ENCODE peak calls at places on chromosomes 6 and 20, in nine cellular contexts. One of them, this sample, is unnamed.
A peak's percentile ranks its signal among the peaks of the same experiment; 100 is the strongest.

GRCh38 chr20:31278178-31278577 is 20.7 kb downstream of the DEFB115 start:
- DNase-seq in IMR-90: no peak
- DNase-seq in mammary epithelial cell: no peak
- DNase-seq in left lung: no peak
- DNase-seq in lung: no peak
- DNase-seq in right lobe of liver: no peak
- DNase-seq in heart right ventricle: no peak
- DNase-seq in CD8-positive, alpha-beta T cell: no peak
- DNase-seq in GM12878: no peak
- DNase-seq in this sample: no peak

GRCh38 chr20:37397076-37397953 is 51.4 kb downstream of the SRC start:
- DNase-seq in heart right ventricle: no peak
- DNase-seq in GM12878: no peak
- DNase-seq in IMR-90: no peak
- DNase-seq in right lobe of liver: peak; percentile 46
- DNase-seq in left lung: peak; percentile 64
- DNase-seq in CD8-positive, alpha-beta T cell: no peak
- DNase-seq in lung: no peak
- DNase-seq in mammary epithelial cell: peak; percentile 31
- DNase-seq in this sample: no peak

GRCh38 chr6:150016324-150017185 is 8.8 kb downstream of the RAET1L start:
- DNase-seq in GM12878: no peak
- DNase-seq in IMR-90: peak; percentile 61
- DNase-seq in CD8-positive, alpha-beta T cell: peak; percentile 58
- DNase-seq in lung: peak; percentile 53
- DNase-seq in heart right ventricle: peak; percentile 68
- DNase-seq in left lung: no peak
- DNase-seq in mammary epithelial cell: peak; percentile 56
- DNase-seq in right lobe of liver: peak; percentile 72
- DNase-seq in this sample: no peak

GRCh38 chr6:81838031-81838430 is 85.5 kb upstream of the TENT5A start:
- DNase-seq in mammary epithelial cell: no peak
- DNase-seq in GM12878: no peak
- DNase-seq in right lobe of liver: no peak
- DNase-seq in IMR-90: peak; percentile 61
- DNase-seq in left lung: no peak
- DNase-seq in CD8-positive, alpha-beta T cell: no peak
- DNase-seq in heart right ventricle: no peak
- DNase-seq in lung: no peak
- DNase-seq in this sample: peak; percentile 4

GRCh38 chr6:80235647-80236046 is 129.2 kb downstream of the BCKDHB start:
- DNase-seq in heart right ventricle: no peak
- DNase-seq in right lobe of liver: no peak
- DNase-seq in IMR-90: no peak
- DNase-seq in mammary epithelial cell: no peak
- DNase-seq in lung: no peak
- DNase-seq in CD8-positive, alpha-beta T cell: no peak
- DNase-seq in left lung: no peak
- DNase-seq in GM12878: no peak
- DNase-seq in this sample: no peak

GRCh38 chr20:25310268-25310920 is 62.5 kb downstream of the PYGB start:
- DNase-seq in IMR-90: peak; percentile 96
- DNase-seq in left lung: peak; percentile 78
- DNase-seq in heart right ventricle: no peak
- DNase-seq in CD8-positive, alpha-beta T cell: no peak
- DNase-seq in mammary epithelial cell: peak; percentile 83
- DNase-seq in right lobe of liver: peak; percentile 73
- DNase-seq in lung: peak; percentile 48
- DNase-seq in GM12878: peak; percentile 67
- DNase-seq in this sample: peak; percentile 94

GRCh38 chr20:35739294-35740163 is 2.5 kb downstream of the RBM39 start:
- DNase-seq in lung: no peak
- DNase-seq in GM12878: no peak
- DNase-seq in heart right ventricle: no peak
- DNase-seq in right lobe of liver: no peak
- DNase-seq in mammary epithelial cell: peak; percentile 56
- DNase-seq in IMR-90: peak; percentile 50
- DNase-seq in CD8-positive, alpha-beta T cell: no peak
- DNase-seq in left lung: no peak
- DNase-seq in this sample: no peak

GRCh38 chr20:44431502-44432234 is 44.0 kb upstream of the TTPAL start:
- DNase-seq in GM12878: no peak
- DNase-seq in left lung: no peak
- DNase-seq in mammary epithelial cell: no peak
- DNase-seq in heart right ventricle: no peak
- DNase-seq in CD8-positive, alpha-beta T cell: no peak
- DNase-seq in IMR-90: no peak
- DNase-seq in lung: no peak
- DNase-seq in right lobe of liver: peak; percentile 63
- DNase-seq in this sample: no peak

GRCh38 chr6:16564430-16564829 is 196.8 kb downstream of the ATXN1 start:
- DNase-seq in right lobe of liver: no peak
- DNase-seq in GM12878: no peak
- DNase-seq in mammary epithelial cell: no peak
- DNase-seq in IMR-90: peak; percentile 63
- DNase-seq in CD8-positive, alpha-beta T cell: no peak
- DNase-seq in left lung: no peak
- DNase-seq in heart right ventricle: no peak
- DNase-seq in lung: no peak
- DNase-seq in this sample: no peak

GRCh38 chr6:41072836-41073202 is at the start of gene NFYA:
- DNase-seq in lung: no peak
- DNase-seq in IMR-90: peak; percentile 99
- DNase-seq in mammary epithelial cell: no peak
- DNase-seq in left lung: peak; percentile 99
- DNase-seq in CD8-positive, alpha-beta T cell: peak; percentile 100
- DNase-seq in heart right ventricle: no peak
- DNase-seq in GM12878: no peak
- DNase-seq in right lobe of liver: no peak
- DNase-seq in this sample: peak; percentile 86

GRCh38 chr6:98574991-98575390 is 259.4 kb upstream of the POU3F2 start:
- DNase-seq in CD8-positive, alpha-beta T cell: no peak
- DNase-seq in heart right ventricle: no peak
- DNase-seq in mammary epithelial cell: no peak
- DNase-seq in right lobe of liver: no peak
- DNase-seq in IMR-90: no peak
- DNase-seq in GM12878: no peak
- DNase-seq in lung: no peak
- DNase-seq in left lung: no peak
- DNase-seq in this sample: no peak

GRCh38 chr6:3990692-3991491 is 88.0 kb downstream of the FAM217A start:
- DNase-seq in heart right ventricle: peak; percentile 91
- DNase-seq in mammary epithelial cell: peak; percentile 77
- DNase-seq in IMR-90: peak; percentile 88
- DNase-seq in GM12878: no peak
- DNase-seq in right lobe of liver: peak; percentile 84
- DNase-seq in CD8-positive, alpha-beta T cell: peak; percentile 75
- DNase-seq in left lung: peak; percentile 91
- DNase-seq in lung: peak; percentile 90
- DNase-seq in this sample: peak; percentile 61
- H3K4me3 ChIP-seq in heart right ventricle: no peak overlapping the region
- H3K4me3 ChIP-seq in mammary epithelial cell: peak overlapping the region; percentile 42
- H3K4me3 ChIP-seq in IMR-90: peak overlapping the region; percentile 5
- H3K4me3 ChIP-seq in GM12878: no peak overlapping the region
- H3K4me3 ChIP-seq in right lobe of liver: peak overlapping the region; percentile 39
- H3K4me3 ChIP-seq in CD8-positive, alpha-beta T cell: no peak overlapping the region
- H3K4me3 ChIP-seq in left lung: peak overlapping the region; percentile 14
- H3K4me3 ChIP-seq in lung: no peak overlapping the region
- H3K4me3 ChIP-seq in this sample: peak overlapping the region; percentile 20

GRCh38 chr6:155380666-155381332 is 66.5 kb upstream of the TFB1M start:
- DNase-seq in IMR-90: no peak
- DNase-seq in heart right ventricle: no peak
- DNase-seq in lung: no peak
- DNase-seq in CD8-positive, alpha-beta T cell: no peak
- DNase-seq in GM12878: no peak
- DNase-seq in right lobe of liver: no peak
- DNase-seq in left lung: no peak
- DNase-seq in mammary epithelial cell: no peak
- DNase-seq in this sample: no peak
- TF ChIP-seq CTCF in IMR-90: no peak
- TF ChIP-seq CTCF in heart right ventricle: no peak
- TF ChIP-seq CTCF in lung: no peak
- TF ChIP-seq CTCF in CD8-positive, alpha-beta T cell: no peak
- TF ChIP-seq CTCF in GM12878: no peak
- TF ChIP-seq CTCF in right lobe of liver: no peak
- TF ChIP-seq CTCF in left lung: no peak
- TF ChIP-seq CTCF in mammary epithelial cell: no peak
- TF ChIP-seq CTCF in this sample: no peak

GRCh38 chr20:1209447-1210387 is 6.5 kb downstream of the C20orf202 start:
- DNase-seq in GM12878: no peak
- DNase-seq in left lung: no peak
- DNase-seq in mammary epithelial cell: no peak
- DNase-seq in IMR-90: peak; percentile 28
- DNase-seq in lung: no peak
- DNase-seq in right lobe of liver: no peak
- DNase-seq in CD8-positive, alpha-beta T cell: no peak
- DNase-seq in heart right ventricle: no peak
- DNase-seq in this sample: no peak
- H3K27me3 ChIP-seq in GM12878: no peaks in the 10 kb centered on the region
- H3K27me3 ChIP-seq in left lung: peaks cover 4% of the 10 kb centered on the region
- H3K27me3 ChIP-seq in mammary epithelial cell: peaks cover 1% of the 10 kb centered on the region
- H3K27me3 ChIP-seq in IMR-90: peaks cover 37% of the 10 kb centered on the region
- H3K27me3 ChIP-seq in lung: no peaks in the 10 kb centered on the region
- H3K27me3 ChIP-seq in right lobe of liver: no peaks in the 10 kb centered on the region
- H3K27me3 ChIP-seq in CD8-positive, alpha-beta T cell: no peaks in the 10 kb centered on the region
- H3K27me3 ChIP-seq in heart right ventricle: peaks cover 9% of the 10 kb centered on the region
- H3K27me3 ChIP-seq in this sample: peaks cover 22% of the 10 kb centered on the region

DNA sequence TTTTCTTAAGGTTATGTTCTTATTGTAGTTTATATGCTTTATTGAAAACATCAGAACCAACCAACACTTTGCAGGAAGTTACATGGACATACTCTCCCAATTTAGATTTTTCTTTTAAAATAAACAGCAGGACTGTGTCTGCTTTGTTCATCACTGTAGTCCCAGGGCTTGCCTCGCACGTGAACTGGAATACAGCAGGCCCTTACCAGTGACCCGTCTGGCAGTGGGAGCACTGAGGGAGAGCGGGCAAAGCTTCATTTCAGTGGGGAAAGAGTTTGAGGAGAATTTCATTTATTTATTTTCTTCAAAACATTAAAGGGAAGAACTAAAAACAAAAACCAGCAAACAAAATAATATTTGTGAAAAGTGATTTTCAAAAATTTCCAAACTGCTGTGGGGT is 230.8 kb downstream of the PAX1 start:
- DNase-seq in CD8-positive, alpha-beta T cell: no peak
- DNase-seq in IMR-90: no peak
- DNase-seq in mammary epithelial cell: no peak
- DNase-seq in left lung: no peak
- DNase-seq in right lobe of liver: no peak
- DNase-seq in heart right ventricle: no peak
- DNase-seq in lung: no peak
- DNase-seq in GM12878: no peak
- DNase-seq in this sample: no peak
- H3K4me3 ChIP-seq in CD8-positive, alpha-beta T cell: no peak overlapping the region
- H3K4me3 ChIP-seq in IMR-90: no peak overlapping the region
- H3K4me3 ChIP-seq in mammary epithelial cell: no peak overlapping the region
- H3K4me3 ChIP-seq in left lung: no peak overlapping the region
- H3K4me3 ChIP-seq in right lobe of liver: no peak overlapping the region
- H3K4me3 ChIP-seq in heart right ventricle: no peak overlapping the region
- H3K4me3 ChIP-seq in lung: no peak overlapping the region
- H3K4me3 ChIP-seq in GM12878: no peak overlapping the region
- H3K4me3 ChIP-seq in this sample: no peak overlapping the region

DNA sequence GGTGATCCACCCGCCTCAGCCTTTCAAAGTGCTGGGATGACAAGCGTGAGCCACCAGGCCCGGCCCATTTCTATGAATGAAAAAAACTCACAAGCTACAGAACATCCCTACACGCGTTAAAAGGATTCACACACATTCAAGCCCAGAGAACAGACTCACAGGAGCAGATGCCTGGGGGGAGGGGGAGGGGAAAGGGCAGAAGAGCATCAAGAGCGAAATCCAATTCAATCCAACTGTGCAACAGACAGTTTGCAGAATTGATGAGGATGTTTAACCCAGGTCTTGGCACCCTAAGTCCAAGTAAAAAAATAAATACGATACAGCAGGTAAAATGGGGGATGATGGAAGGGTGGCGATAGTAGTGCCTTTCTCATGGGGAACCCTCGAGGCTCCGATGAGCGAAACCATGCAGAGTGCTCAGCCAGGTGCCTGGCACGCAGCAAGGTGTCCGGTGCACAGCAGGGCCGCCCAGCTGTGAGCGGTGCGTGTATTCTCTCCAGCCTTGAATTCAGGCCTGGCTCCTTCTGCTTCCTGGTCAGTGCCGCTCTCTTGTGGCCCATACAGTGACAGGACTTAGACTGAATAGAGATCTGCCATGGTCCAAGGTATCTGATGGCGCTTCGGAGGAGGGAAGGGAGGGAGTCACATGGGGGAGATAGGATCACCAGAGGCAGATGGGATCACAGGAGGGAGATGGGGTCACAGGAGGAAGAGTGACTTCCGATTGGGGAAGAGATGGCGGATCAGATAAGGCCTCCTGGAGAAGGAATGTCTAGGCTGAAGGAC is 35.4 kb upstream of the ANGPT4 start:
- DNase-seq in CD8-positive, alpha-beta T cell: no peak
- DNase-seq in left lung: no peak
- DNase-seq in mammary epithelial cell: no peak
- DNase-seq in GM12878: no peak
- DNase-seq in right lobe of liver: no peak
- DNase-seq in lung: no peak
- DNase-seq in heart right ventricle: no peak
- DNase-seq in IMR-90: no peak
- DNase-seq in this sample: no peak
- TF ChIP-seq CTCF in CD8-positive, alpha-beta T cell: no peak
- TF ChIP-seq CTCF in left lung: no peak
- TF ChIP-seq CTCF in mammary epithelial cell: no peak
- TF ChIP-seq CTCF in GM12878: no peak
- TF ChIP-seq CTCF in right lobe of liver: no peak
- TF ChIP-seq CTCF in lung: no peak
- TF ChIP-seq CTCF in heart right ventricle: no peak
- TF ChIP-seq CTCF in IMR-90: no peak
- TF ChIP-seq CTCF in this sample: no peak

DNA sequence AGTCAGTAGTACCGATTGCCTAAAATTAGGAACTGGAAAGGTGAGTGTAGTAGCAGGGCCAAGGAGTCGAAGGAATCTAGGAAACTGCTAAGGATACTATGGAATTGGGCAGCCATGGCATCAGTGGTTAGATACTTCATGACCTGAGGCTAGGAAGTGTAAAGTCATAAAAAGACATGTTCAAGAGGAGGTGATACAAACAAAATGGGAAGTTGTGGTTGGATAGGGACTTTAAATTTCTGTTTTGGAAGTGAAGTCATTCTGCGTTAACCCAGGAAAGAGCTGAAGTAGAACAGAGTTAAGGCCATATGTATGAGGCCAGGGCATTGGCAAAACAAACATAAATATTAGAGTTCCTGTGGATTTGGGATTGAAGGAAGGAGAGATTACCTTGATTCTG is 88.6 kb upstream of the TMEM181 start:
- DNase-seq in heart right ventricle: no peak
- DNase-seq in right lobe of liver: no peak
- DNase-seq in IMR-90: no peak
- DNase-seq in GM12878: no peak
- DNase-seq in left lung: no peak
- DNase-seq in CD8-positive, alpha-beta T cell: no peak
- DNase-seq in mammary epithelial cell: no peak
- DNase-seq in lung: no peak
- DNase-seq in this sample: no peak
- H3K27me3 ChIP-seq in heart right ventricle: no peaks in the 10 kb centered on the region
- H3K27me3 ChIP-seq in right lobe of liver: no peaks in the 10 kb centered on the region
- H3K27me3 ChIP-seq in IMR-90: no peaks in the 10 kb centered on the region
- H3K27me3 ChIP-seq in GM12878: no peaks in the 10 kb centered on the region
- H3K27me3 ChIP-seq in left lung: no peaks in the 10 kb centered on the region
- H3K27me3 ChIP-seq in CD8-positive, alpha-beta T cell: no peaks in the 10 kb centered on the region
- H3K27me3 ChIP-seq in mammary epithelial cell: no peaks in the 10 kb centered on the region
- H3K27me3 ChIP-seq in lung: no peaks in the 10 kb centered on the region
- H3K27me3 ChIP-seq in this sample: no peaks in the 10 kb centered on the region